ENCODE peak calls at places on chromosomes 3 and 15, in seven cellular contexts. K, M, F, R, S, A and X are unnamed samples.

GRCh38 chr15:90151989-90152645 is 49.0 kb upstream of the SEMA4B start:
- DNase-seq in K (no peak), M (no peak), F (no peak), R (no peak), S (no peak), A (peak), X (no peak)

GRCh38 chr3:17390785-17391184 is 351.6 kb downstream of the TBC1D5 start:
- DNase-seq in K (no peak), M (no peak), F (no peak), R (no peak), S (no peak), A (no peak), X (no peak)

GRCh38 chr15:77060560-77060959 is 10.3 kb downstream of the TSPAN3 start:
- DNase-seq in K (no peak), M (peak), F (no peak), R (no peak), S (no peak), A (no peak), X (no peak)

GRCh38 chr3:111035896-111036295 is 35.7 kb upstream of the NECTIN3 start:
- DNase-seq in K (no peak), M (no peak), F (no peak), R (no peak), S (no peak), A (no peak), X (no peak)

GRCh38 chr15:100803158-100803440 is 76.5 kb upstream of the ALDH1A3 start:
- DNase-seq in K (no peak), M (no peak), F (no peak), R (no peak), S (no peak), A (no peak), X (no peak)

GRCh38 chr3:12993022-12993622 is 80.1 kb downstream of the IQSEC1 start:
- DNase-seq in K (peak), M (no peak), F (no peak), R (peak), S (no peak), A (peak), X (no peak)

GRCh38 chr3:193451881-193452280 is 73.3 kb upstream of the ATP13A5 start:
- DNase-seq in K (no peak), M (no peak), F (no peak), R (no peak), S (no peak), A (no peak), X (no peak)

GRCh38 chr3:100316656-100317069 is 17.9 kb upstream of the NIT2 start:
- DNase-seq in K (peak), M (peak), F (no peak), R (peak), S (peak), A (peak), X (peak)

GRCh38 chr15:73937313-73937695 is 11.0 kb downstream of the LOXL1 start:
- DNase-seq in K (no peak), M (no peak), F (no peak), R (no peak), S (no peak), A (no peak), X (no peak)

GRCh38 chr3:51622402-51622801 is 48.6 kb upstream of the TEX264 start:
- DNase-seq in K (no peak), M (peak), F (no peak), R (no peak), S (no peak), A (no peak), X (no peak)

GRCh38 chr15:75647370-75648155 is at the start of gene SNX33:
- DNase-seq in K (peak), M (peak), F (peak), R (peak), S (peak), A (peak), X (peak)

GRCh38 chr15:43550527-43551363 is 33.3 kb downstream of the MAP1A start:
- DNase-seq in K (no peak), M (peak), F (no peak), R (no peak), S (no peak), A (no peak), X (no peak)

GRCh38 chr3:21142949-21143348 is 608.1 kb downstream of the ZNF385D start:
- DNase-seq in K (no peak), M (no peak), F (no peak), R (no peak), S (no peak), A (no peak), X (no peak)

GRCh38 chr15:98017150-98017964 is 56.9 kb downstream of the ARRDC4 start:
- DNase-seq in K (no peak), M (no peak), F (no peak), R (no peak), S (no peak), A (no peak), X (no peak)

GRCh38 chr15:49045691-49046112 is 544 bp downstream of the SECISBP2L start:
- DNase-seq in K (no peak), M (peak), F (no peak), R (peak), S (peak), A (no peak), X (no peak)

GRCh38 chr15:49649987-49650386 is 29.1 kb downstream of the DTWD1 start:
- DNase-seq in K (no peak), M (peak), F (no peak), R (no peak), S (no peak), A (no peak), X (no peak)

GRCh38 chr15:98051734-98052133 is 91.2 kb downstream of the ARRDC4 start:
- DNase-seq in K (no peak), M (no peak), F (no peak), R (no peak), S (no peak), A (no peak), X (no peak)

GRCh38 chr3:106168941-106169340 is 300.1 kb upstream of the CBLB start:
- DNase-seq in K (no peak), M (no peak), F (no peak), R (no peak), S (no peak), A (no peak), X (no peak)

GRCh38 chr3:138694287-138695007 is 85.9 kb downstream of the FAIM start:
- DNase-seq in K (no peak), M (peak), F (no peak), R (peak), S (peak), A (no peak), X (no peak)

GRCh38 chr15:92810418-92811138 is 89.5 kb upstream of the CHD2 start:
- DNase-seq in K (peak), M (peak), F (no peak), R (peak), S (peak), A (peak), X (no peak)

GRCh38 chr3:177596822-177597271 is 399.6 kb upstream of the TBL1XR1 start:
- DNase-seq in K (no peak), M (peak), F (no peak), R (no peak), S (no peak), A (no peak), X (no peak)

GRCh38 chr3:126524429-126524988 is 554 bp downstream of the CHST13 start:
- DNase-seq in K (no peak), M (no peak), F (no peak), R (peak), S (no peak), A (no peak), X (no peak)

GRCh38 chr3:14689247-14689980 is 14.5 kb downstream of the C3orf20 start:
- DNase-seq in K (no peak), M (no peak), F (no peak), R (no peak), S (no peak), A (no peak), X (peak)

GRCh38 chr3:81466161-81466560 is 295.3 kb downstream of the GBE1 start:
- DNase-seq in K (no peak), M (no peak), F (no peak), R (no peak), S (no peak), A (no peak), X (no peak)

GRCh38 chr15:31511707-31512310 is 185.2 kb downstream of the KLF13 start:
- DNase-seq in K (no peak), M (no peak), F (peak), R (no peak), S (no peak), A (no peak), X (peak)

GRCh38 chr3:148847351-148847750 is 17.7 kb upstream of the CPA3 start:
- DNase-seq in K (no peak), M (peak), F (no peak), R (no peak), S (no peak), A (no peak), X (no peak)

GRCh38 chr15:88497109-88497761 is 29.7 kb downstream of the MRPS11 start:
- DNase-seq in K (peak), M (no peak), F (no peak), R (no peak), S (no peak), A (no peak), X (no peak)

GRCh38 chr15:79425591-79426295 is 6.4 kb upstream of the MINAR1 start:
- DNase-seq in K (no peak), M (no peak), F (no peak), R (no peak), S (no peak), A (no peak), X (no peak)

GRCh38 chr15:85838655-85839054 is 43.9 kb upstream of the KLHL25 start:
- DNase-seq in K (no peak), M (no peak), F (no peak), R (no peak), S (no peak), A (no peak), X (no peak)

GRCh38 chr15:31300208-31300661 is 26.4 kb upstream of the KLF13 start:
- DNase-seq in K (no peak), M (no peak), F (no peak), R (no peak), S (no peak), A (no peak), X (no peak)

GRCh38 chr15:71973366-71973765 is 144.6 kb downstream of the MYO9A start:
- DNase-seq in K (no peak), M (no peak), F (no peak), R (no peak), S (no peak), A (no peak), X (no peak)

GRCh38 chr3:32707026-32707370 is 22.0 kb downstream of the CNOT10 start:
- DNase-seq in K (no peak), M (no peak), F (no peak), R (no peak), S (no peak), A (no peak), X (no peak)

GRCh38 chr3:183359036-183359435 is 69.4 kb downstream of the MCF2L2 start:
- DNase-seq in K (no peak), M (peak), F (no peak), R (no peak), S (no peak), A (no peak), X (no peak)

GRCh38 chr3:12948891-12949711 is 107.7 kb upstream of the RPL32 start:
- DNase-seq in K (no peak), M (peak), F (no peak), R (no peak), S (no peak), A (no peak), X (no peak)

GRCh38 chr3:196142674-196142988 is 60.7 kb upstream of the TFRC start:
- DNase-seq in K (no peak), M (no peak), F (no peak), R (no peak), S (no peak), A (no peak), X (no peak)

GRCh38 chr3:124611520-124611919 is 118.7 kb upstream of the UMPS start:
- DNase-seq in K (no peak), M (no peak), F (no peak), R (no peak), S (no peak), A (no peak), X (no peak)

GRCh38 chr3:49872801-49873281 is 3.1 kb upstream of the CAMKV start:
- DNase-seq in K (no peak), M (no peak), F (no peak), R (no peak), S (no peak), A (no peak), X (no peak)